ENCODE peak calls at places on chromosome 6, in four cellular contexts. A, R, U and K are unnamed samples.

GRCh38 chr6:273441-274111 is 18.7 kb upstream of the DUSP22 start:
- DNase-seq in A (no peak), R (no peak), U (no peak), K (no peak)

GRCh38 chr6:13235339-13235738 is 93.0 kb downstream of the TBC1D7 start:
- DNase-seq in A (no peak), R (no peak), U (no peak), K (no peak)

GRCh38 chr6:81608776-81609175 is 143.7 kb downstream of the TENT5A start:
- DNase-seq in A (no peak), R (no peak), U (no peak), K (no peak)

GRCh38 chr6:79586548-79586947 is 44.6 kb upstream of the SH3BGRL2 start:
- DNase-seq in A (peak), R (no peak), U (no peak), K (peak)

GRCh38 chr6:143605894-143606293 is 71.9 kb upstream of the PHACTR2 start:
- DNase-seq in A (no peak), R (no peak), U (no peak), K (no peak)

GRCh38 chr6:161828355-161828754 is 554.5 kb upstream of the AGPAT4 start:
- DNase-seq in A (no peak), R (no peak), U (no peak), K (no peak)

GRCh38 chr6:13188306-13188705 is 140.0 kb downstream of the TBC1D7 start:
- DNase-seq in A (no peak), R (no peak), U (no peak), K (no peak)

GRCh38 chr6:10531942-10532341 is 10.8 kb downstream of the GCNT2 start:
- DNase-seq in A (no peak), R (no peak), U (no peak), K (no peak)

GRCh38 chr6:20747996-20748395 is 213.7 kb downstream of the CDKAL1 start:
- DNase-seq in A (no peak), R (no peak), U (no peak), K (no peak)

GRCh38 chr6:134217516-134218140 is 100.3 kb downstream of the SGK1 start:
- DNase-seq in A (no peak), R (no peak), U (no peak), K (no peak)

GRCh38 chr6:134657751-134658522 is 292.0 kb downstream of the ALDH8A1 start:
- DNase-seq in A (no peak), R (no peak), U (no peak), K (no peak)

GRCh38 chr6:139378882-139379341 is 4.5 kb upstream of the CITED2 start:
- DNase-seq in A (peak), R (no peak), U (no peak), K (peak)

GRCh38 chr6:158654960-158655485 is 5.2 kb downstream of the SYTL3 start:
- DNase-seq in A (no peak), R (no peak), U (no peak), K (no peak)

GRCh38 chr6:117469356-117469755 is 13.1 kb upstream of the DCBLD1 start:
- DNase-seq in A (no peak), R (no peak), U (no peak), K (no peak)

GRCh38 chr6:11251553-11252358 is 19.3 kb upstream of the NEDD9 start:
- DNase-seq in A (no peak), R (no peak), U (no peak), K (peak)

GRCh38 chr6:37056112-37056403 is 50.6 kb downstream of the FGD2 start:
- DNase-seq in A (no peak), R (no peak), U (no peak), K (no peak)

GRCh38 chr6:108562503-108562993 is 1.8 kb downstream of the FOXO3 start:
- DNase-seq in A (peak), R (peak), U (no peak), K (peak)

GRCh38 chr6:110561708-110562107 is 85.3 kb upstream of the SLC22A16 start:
- DNase-seq in A (no peak), R (no peak), U (no peak), K (no peak)

GRCh38 chr6:155273438-155273837 is 9.6 kb downstream of the CLDN20 start:
- DNase-seq in A (peak), R (no peak), U (no peak), K (no peak)

GRCh38 chr6:42783177-42783875 is 1.5 kb downstream of the BICRAL start:
- DNase-seq in A (peak), R (peak), U (no peak), K (peak)

GRCh38 chr6:12844284-12845223 is 128.0 kb downstream of the PHACTR1 start:
- DNase-seq in A (peak), R (no peak), U (no peak), K (peak)

GRCh38 chr6:43308101-43308989 is at the start of gene CRIP3:
- DNase-seq in A (peak), R (peak), U (no peak), K (no peak)

GRCh38 chr6:70312165-70312564 is 9.3 kb upstream of the COL9A1 start:
- DNase-seq in A (peak), R (no peak), U (peak), K (peak)

GRCh38 chr6:35452186-35453090 is at the start of gene FANCE:
- DNase-seq in A (peak), R (peak), U (peak), K (peak)

GRCh38 chr6:123565529-123565928 is 71.2 kb downstream of the TRDN start:
- DNase-seq in A (no peak), R (no peak), U (no peak), K (no peak)
- TF ChIP-seq CREM in A (no peak), R (no peak), U (no peak), K (no peak)

GRCh38 chr6:166511316-166511715 is 75.2 kb downstream of the RAMACL start:
- DNase-seq in A (no peak), R (no peak), U (no peak), K (no peak)

GRCh38 chr6:166516256-166516655 is 70.2 kb downstream of the RAMACL start:
- DNase-seq in A (no peak), R (no peak), U (no peak), K (no peak)

GRCh38 chr6:166514196-166514595 is 72.3 kb downstream of the RAMACL start:
- DNase-seq in A (no peak), R (no peak), U (no peak), K (no peak)

GRCh38 chr6:166512567-166512966 is 73.9 kb downstream of the RAMACL start:
- DNase-seq in A (peak), R (no peak), U (no peak), K (no peak)

DNA sequence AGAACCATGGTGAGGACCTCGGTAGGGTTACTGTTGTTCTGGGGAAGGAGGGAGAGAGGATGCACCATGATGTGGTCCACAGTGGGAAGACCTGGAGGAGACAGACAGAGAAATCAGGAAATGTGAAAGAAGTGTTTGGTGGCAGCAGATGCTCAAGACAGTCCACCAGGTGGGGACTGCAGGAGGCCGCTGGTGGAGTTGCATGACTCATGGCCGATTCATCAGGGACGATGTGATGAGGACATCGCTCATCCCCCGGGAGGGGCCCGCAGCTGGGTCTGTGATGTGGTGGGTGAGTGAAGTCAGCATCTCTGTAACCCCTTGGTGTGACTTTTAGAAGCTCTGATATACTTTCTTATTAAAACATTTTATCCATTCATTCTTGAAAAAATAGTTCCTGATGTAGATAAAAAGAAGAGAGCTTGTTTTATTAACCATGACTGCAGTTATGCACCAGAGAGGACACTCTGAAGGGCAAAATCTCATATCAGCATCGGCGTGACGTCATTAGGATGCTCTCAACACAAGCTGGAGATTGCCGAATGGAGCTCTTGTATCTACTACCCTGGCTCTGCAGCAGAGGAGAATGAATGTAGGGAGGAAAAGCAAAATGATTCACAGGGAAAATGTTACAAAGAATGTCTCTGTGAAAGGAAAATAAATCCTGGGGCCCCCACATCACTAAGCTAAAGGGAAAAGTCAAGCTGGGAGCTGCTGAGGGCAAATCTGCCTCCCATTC is 71.2 kb downstream of the RAMACL start:
- DNase-seq in A (peak), R (no peak), U (no peak), K (peak)
- TF ChIP-seq CREM in A (no peak), R (no peak), U (no peak), K (no peak)

GRCh38 chr6:101257163-101257562 is 136.3 kb upstream of the GRIK2 start:
- DNase-seq in A (no peak), R (no peak), U (no peak), K (no peak)

DNA sequence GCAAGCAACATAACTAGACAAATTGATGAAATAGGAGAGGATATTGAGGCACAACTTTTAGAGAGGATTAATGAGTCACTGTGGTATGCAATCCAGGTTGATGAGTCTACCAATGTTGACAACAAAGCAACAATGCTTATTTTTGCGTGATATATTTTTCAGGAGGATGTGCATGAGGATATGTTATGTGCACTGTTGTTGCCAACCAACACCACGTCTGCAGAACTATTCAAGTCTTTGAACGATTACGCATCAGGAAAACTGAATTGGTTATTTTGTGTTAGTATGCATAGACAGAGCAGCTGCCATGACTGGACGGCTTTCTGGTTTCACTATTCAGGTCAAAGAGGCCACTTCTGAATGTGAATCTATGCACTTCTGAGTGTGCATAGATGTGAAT is 134.1 kb upstream of the GRIK2 start:
- DNase-seq in A (no peak), R (no peak), U (no peak), K (no peak)
- TF ChIP-seq CREM in A (no peak), R (no peak), U (no peak), K (no peak)

DNA sequence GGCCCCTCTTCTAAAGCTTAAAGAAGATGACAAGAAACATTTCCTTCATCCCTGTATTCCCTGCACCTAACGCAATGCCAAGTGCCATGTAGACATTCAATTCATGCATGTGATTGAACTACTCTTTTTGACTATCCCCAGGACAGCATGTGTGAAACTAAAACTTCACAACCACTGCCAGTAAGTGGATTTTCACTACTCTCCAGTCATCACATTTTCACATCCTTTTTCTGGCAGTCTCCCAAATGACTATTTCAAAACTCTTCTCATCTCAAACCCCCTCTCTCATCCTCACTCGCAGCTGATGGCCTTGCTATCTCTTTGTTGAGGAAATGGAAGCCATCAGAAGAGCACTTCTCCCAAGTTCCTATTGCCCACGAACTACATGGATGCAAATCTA is 122.6 kb downstream of the OPRM1 start:
- DNase-seq in A (no peak), R (no peak), U (peak), K (no peak)
- TF ChIP-seq CREM in A (no peak), R (no peak), U (no peak), K (no peak)

GRCh38 chr6:44674226-44675155 is 287.0 kb downstream of the CDC5L start:
- DNase-seq in A (no peak), R (no peak), U (no peak), K (no peak)
- TF ChIP-seq CREM in A (no peak), R (no peak), U (no peak), K (no peak)

DNA sequence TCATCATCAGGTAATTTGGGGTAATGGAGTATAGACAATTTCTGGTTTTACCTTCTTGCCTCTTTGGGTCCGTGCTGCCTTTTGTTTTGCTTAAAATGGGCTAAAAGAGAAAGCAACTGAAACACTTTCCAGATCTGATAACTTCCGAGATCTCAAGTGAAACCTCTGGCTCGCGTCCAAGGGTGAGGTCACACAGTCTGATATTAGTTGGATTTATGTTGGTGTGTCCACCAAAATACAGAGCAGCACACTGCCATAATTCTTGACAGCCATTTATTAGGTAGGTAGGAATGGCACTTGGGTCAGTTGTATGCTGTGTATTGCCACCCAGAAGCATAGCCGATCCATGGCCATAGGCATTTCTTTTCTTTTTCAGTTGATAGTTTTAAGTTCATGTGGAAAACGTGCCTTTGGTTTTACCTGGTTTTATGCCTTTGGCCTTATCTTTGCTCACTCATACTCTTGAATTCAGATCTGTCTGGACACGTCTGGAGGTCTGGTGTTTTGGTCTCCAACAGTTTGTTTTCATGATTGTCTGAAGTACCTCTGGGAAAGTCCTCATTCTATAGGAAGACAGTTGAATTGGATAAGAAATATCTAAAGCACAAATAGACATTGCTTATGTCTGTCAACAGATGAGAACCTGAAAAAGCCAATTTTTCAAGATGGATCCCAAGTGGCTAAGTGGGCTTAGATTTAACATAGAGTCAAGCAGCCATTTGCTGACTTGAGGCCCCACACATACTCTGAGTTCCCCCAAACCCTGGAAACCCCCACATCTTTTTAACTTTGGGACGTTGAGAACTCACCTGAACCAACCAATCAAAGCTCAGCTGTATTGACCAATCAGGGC is 320.8 kb downstream of the SOX4 start:
- DNase-seq in A (peak), R (no peak), U (no peak), K (no peak)
- TF ChIP-seq CREM in A (no peak), R (no peak), U (peak), K (no peak)

GRCh38 chr6:150723056-150723658 is 123.5 kb downstream of the PLEKHG1 start:
- DNase-seq in A (no peak), R (no peak), U (no peak), K (no peak)

GRCh38 chr6:150725795-150726194 is 126.1 kb downstream of the PLEKHG1 start:
- DNase-seq in A (no peak), R (no peak), U (no peak), K (no peak)

GRCh38 chr6:150721411-150722266 is 122.0 kb downstream of the PLEKHG1 start:
- DNase-seq in A (no peak), R (no peak), U (no peak), K (no peak)

GRCh38 chr6:150720774-150721233 is 121.1 kb downstream of the PLEKHG1 start:
- DNase-seq in A (no peak), R (no peak), U (peak), K (no peak)

GRCh38 chr6:150723857-150724256 is 124.2 kb downstream of the PLEKHG1 start:
- DNase-seq in A (no peak), R (no peak), U (no peak), K (no peak)
- TF ChIP-seq CREM in A (no peak), R (no peak), U (no peak), K (no peak)

DNA sequence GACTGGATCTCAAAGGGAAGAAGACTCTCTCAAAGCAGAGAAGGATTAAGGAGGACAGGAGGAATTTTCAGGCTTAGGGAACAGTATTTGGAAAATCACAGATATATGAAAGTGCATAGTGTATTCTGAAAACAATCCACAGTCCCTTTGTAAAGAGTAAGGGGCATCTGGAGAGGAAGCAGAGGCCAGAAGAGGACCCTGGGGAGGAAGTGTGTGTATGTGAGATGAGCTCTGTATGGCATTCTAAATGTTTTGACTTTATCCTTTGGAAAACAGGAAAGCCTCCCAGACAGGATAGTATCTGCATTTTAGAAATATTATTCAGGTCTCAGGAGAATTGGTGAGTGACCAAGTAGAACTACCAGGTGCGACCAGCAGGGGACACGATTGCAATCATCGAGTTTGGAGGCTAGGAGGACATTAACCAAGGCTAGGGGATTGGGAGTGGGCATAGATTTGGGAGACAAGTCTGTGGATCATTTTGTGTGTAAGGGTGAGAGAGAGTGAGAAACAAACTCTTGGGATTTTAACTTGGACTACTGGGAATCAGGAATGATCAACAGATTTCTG is 38.3 kb upstream of the FAM184A start:
- DNase-seq in A (peak), R (peak), U (no peak), K (no peak)
- TF ChIP-seq CREM in A (no peak), R (no peak), U (no peak), K (no peak)